ENCODE peak calls at places on chromosomes 4 and X, in six cellular contexts. L is A549; P is cardiac fibroblast; W is fibroblast of lung; Y is activated CD4-positive, alpha-beta T cell treated with anti-CD3 and anti-CD28 coated beads, Interleukin-2, amount 50 U/mL, for 4 hours; S is CD4-positive, CD25-positive, alpha-beta regulatory T cell. A is an unnamed sample.
A peak's percentile ranks its signal among the peaks of the same experiment; 100 is the strongest.

GRCh38 chrX:153512501-153512893 is 4.9 kb upstream of the ATP2B3 start:
- DNase-seq in L (no peak), P (no peak), W (no peak), Y (no peak), S (no peak), A (no peak)

GRCh38 chrX:115665122-115665521 is 104.1 kb downstream of the PLS3 start:
- DNase-seq in L (no peak), P (no peak), W (no peak), Y (no peak), S (no peak), A (no peak)

GRCh38 chr4:128837198-128837597 is 27.7 kb downstream of the JADE1 start:
- DNase-seq in L (no peak), P (no peak), W (no peak), Y (no peak), S (no peak), A (no peak)

GRCh38 chrX:104253567-104254441 is 929 bp downstream of the ESX1 start:
- DNase-seq in L (peak; percentile 14), P (no peak), W (no peak), Y (no peak), S (no peak), A (no peak)

GRCh38 chrX:67622053-67622452 is 78.2 kb downstream of the AR start:
- DNase-seq in L (no peak), P (no peak), W (no peak), Y (no peak), S (no peak), A (no peak)

GRCh38 chrX:13825178-13825762 is 8.4 kb upstream of the GPM6B start:
- DNase-seq in L (no peak), P (no peak), W (no peak), Y (no peak), S (no peak), A (no peak)

GRCh38 chrX:9147631-9148189 is 113.8 kb upstream of the FAM9B start:
- DNase-seq in L (no peak), P (no peak), W (no peak), Y (no peak), S (no peak), A (no peak)

GRCh38 chrX:14039344-14039743 is 9.7 kb upstream of the GEMIN8 start:
- DNase-seq in L (peak; percentile 54), P (peak; percentile 40), W (peak; percentile 10), Y (peak; percentile 44), S (peak; percentile 79), A (peak; percentile 37)

GRCh38 chr4:124686279-124686678 is 26.3 kb downstream of the ANKRD50 start:
- DNase-seq in L (no peak), P (no peak), W (no peak), Y (no peak), S (no peak), A (no peak)

GRCh38 chrX:30278365-30278764 is 30.8 kb downstream of the NR0B1 start:
- DNase-seq in L (no peak), P (peak; percentile 45), W (peak; percentile 42), Y (no peak), S (no peak), A (no peak)

GRCh38 chr4:13087041-13087440 is 397.1 kb downstream of the RAB28 start:
- DNase-seq in L (no peak), P (no peak), W (no peak), Y (no peak), S (no peak), A (no peak)

GRCh38 chrX:10467793-10468192 is 152.6 kb downstream of the MID1 start:
- DNase-seq in L (no peak), P (peak; percentile 72), W (peak; percentile 77), Y (no peak), S (no peak), A (no peak)

GRCh38 chr4:4260185-4260751 is 12.2 kb upstream of the TMEM128 start:
- DNase-seq in L (peak; percentile 72), P (peak; percentile 88), W (peak; percentile 51), Y (no peak), S (peak; percentile 80), A (peak; percentile 49)

GRCh38 chrX:108312938-108313337 is 125.3 kb downstream of the COL4A6 start:
- DNase-seq in L (peak; percentile 72), P (peak; percentile 54), W (peak; percentile 71), Y (no peak), S (no peak), A (no peak)

GRCh38 chr4:141713771-141714445 is 77.5 kb downstream of the IL15 start:
- DNase-seq in L (peak; percentile 18), P (peak; percentile 18), W (peak; percentile 85), Y (no peak), S (no peak), A (no peak)

GRCh38 chrX:50579955-50580354 is 109.3 kb upstream of the DGKK start:
- DNase-seq in L (peak; percentile 66), P (peak; percentile 67), W (peak; percentile 48), Y (no peak), S (peak; percentile 58), A (peak; percentile 52)

GRCh38 chr4:10546-10870 is 42.6 kb upstream of the ZNF595 start:
- DNase-seq in L (no peak), P (no peak), W (no peak), Y (no peak), S (no peak), A (peak; percentile 16)

GRCh38 chrX:65587616-65588526 is 53.3 kb upstream of the LAS1L start:
- DNase-seq in L (peak; percentile 8), P (peak; percentile 86), W (peak; percentile 43), Y (no peak), S (no peak), A (no peak)

GRCh38 chrX:136146614-136147319 is 566 bp upstream of the FHL1 start:
- DNase-seq in L (no peak), P (no peak), W (peak; percentile 9), Y (peak; percentile 25), S (peak; percentile 31), A (no peak)

GRCh38 chrX:38805294-38806053 is 4.2 kb downstream of the MID1IP1 start:
- DNase-seq in L (peak; percentile 77), P (peak; percentile 86), W (peak; percentile 68), Y (peak; percentile 44), S (peak; percentile 71), A (peak; percentile 50)

GRCh38 chr4:139301143-139301820 is at the start of gene NAA15:
- DNase-seq in L (peak; percentile 97), P (peak; percentile 98), W (peak; percentile 97), Y (peak; percentile 97), S (peak; percentile 98), A (peak; percentile 97)

GRCh38 chr4:147639388-147639787 is 22.2 kb downstream of the TMEM184C start:
- DNase-seq in L (no peak), P (no peak), W (no peak), Y (no peak), S (no peak), A (no peak)

GRCh38 chrX:20393944-20394343 is 127.2 kb upstream of the RPS6KA3 start:
- DNase-seq in L (no peak), P (peak; percentile 42), W (no peak), Y (no peak), S (no peak), A (no peak)

GRCh38 chrX:13215729-13216128 is 104.1 kb downstream of the ATXN3L start:
- DNase-seq in L (no peak), P (peak; percentile 54), W (peak; percentile 61), Y (no peak), S (no peak), A (no peak)

GRCh38 chr4:78565971-78566372 is 14.4 kb downstream of the ANXA3 start:
- DNase-seq in L (peak; percentile 85), P (peak; percentile 75), W (peak; percentile 88), Y (no peak), S (no peak), A (no peak)

GRCh38 chr4:52912608-52913007 is 50.5 kb downstream of the RASL11B start:
- DNase-seq in L (no peak), P (peak; percentile 47), W (peak; percentile 44), Y (no peak), S (no peak), A (no peak)

GRCh38 chrX:53084043-53084570 is 1.9 kb downstream of the TSPYL2 start:
- DNase-seq in L (no peak), P (no peak), W (peak; percentile 15), Y (no peak), S (no peak), A (no peak)

GRCh38 chr4:15953625-15954024 is 9.3 kb downstream of the FGFBP2 start:
- DNase-seq in L (no peak), P (no peak), W (no peak), Y (no peak), S (no peak), A (no peak)

GRCh38 chrX:67544871-67545771 is 1.3 kb downstream of the AR start:
- DNase-seq in L (peak; percentile 24), P (peak; percentile 25), W (peak; percentile 42), Y (no peak), S (no peak), A (peak; percentile 23)

GRCh38 chrX:152259150-152259549 is 120.8 kb upstream of the MAGEA10 start:
- DNase-seq in L (no peak), P (no peak), W (no peak), Y (no peak), S (no peak), A (no peak)

GRCh38 chr4:8871417-8872401 is at the start of gene HMX1:
- DNase-seq in L (peak; percentile 37), P (no peak), W (no peak), Y (no peak), S (no peak), A (no peak)

GRCh38 chr4:77073106-77073858 is 2.5 kb downstream of the CCNI start:
- DNase-seq in L (no peak), P (peak; percentile 52), W (peak; percentile 35), Y (no peak), S (no peak), A (no peak)

GRCh38 chr4:151605215-151605614 is 155.6 kb downstream of the GATB start:
- DNase-seq in L (no peak), P (no peak), W (no peak), Y (no peak), S (no peak), A (no peak)

GRCh38 chr4:31045724-31046318 is 325.7 kb downstream of the PCDH7 start:
- DNase-seq in L (peak; percentile 15), P (peak; percentile 37), W (peak; percentile 15), Y (no peak), S (no peak), A (no peak)

A was measured in B cell.